ENCODE peak calls at places on chromosomes 4 and X, in nine cellular contexts. M is pancreas; Z is ovary; X is stomach; R is AG04450; T is lower lobe of right lung; E is aorta; I is effector memory CD4-positive, alpha-beta T cell; O is T-helper 17 cell. P is an unnamed sample. For H3K9me3, the result is how much of the 10 kb centered on the place peaks cover.

GRCh38 chrX:103663921-103664320 is 22.6 kb downstream of the MORF4L2 start:
- DNase-seq in M (no peak), Z (no peak), X (no peak), R (no peak), T (no peak), E (no peak), I (no peak), O (no peak), P (no peak)

GRCh38 chrX:118974088-118974907 is at the start of gene LONRF3:
- DNase-seq in M (peak), Z (peak), X (peak), R (no peak), T (peak), E (peak), I (peak), O (peak), P (peak)

GRCh38 chr4:20773144-20773997 is 73.1 kb downstream of the PACRGL start:
- DNase-seq in M (peak), Z (peak), X (peak), R (peak), T (peak), E (no peak), I (no peak), O (no peak), P (no peak)

GRCh38 chr4:141668200-141668599 is 31.8 kb downstream of the IL15 start:
- DNase-seq in M (no peak), Z (no peak), X (no peak), R (no peak), T (no peak), E (no peak), I (no peak), O (no peak), P (peak)

GRCh38 chr4:23930750-23931488 is 41.1 kb upstream of the PPARGC1A start:
- DNase-seq in M (peak), Z (no peak), X (peak), R (no peak), T (peak), E (peak), I (no peak), O (no peak), P (no peak)

GRCh38 chr4:77451530-77451929 is 154.1 kb upstream of the CXCL13 start:
- DNase-seq in M (no peak), Z (no peak), X (no peak), R (no peak), T (no peak), E (no peak), I (no peak), O (no peak), P (no peak)

GRCh38 chrX:103211012-103211715 is 3.7 kb upstream of the BEX4 start:
- DNase-seq in M (peak), Z (no peak), X (peak), R (no peak), T (no peak), E (peak), I (peak), O (no peak), P (peak)

GRCh38 chrX:113001836-113002235 is 161.2 kb upstream of the AMOT start:
- DNase-seq in M (no peak), Z (no peak), X (no peak), R (no peak), T (no peak), E (no peak), I (no peak), O (no peak), P (no peak)

GRCh38 chr4:167274346-167274745 is 40.1 kb upstream of the SPOCK3 start:
- DNase-seq in M (no peak), Z (no peak), X (no peak), R (no peak), T (no peak), E (no peak), I (no peak), O (no peak), P (no peak)

GRCh38 chr4:59956366-59956765 is 1243.8 kb upstream of the ADGRL3 start:
- DNase-seq in M (no peak), Z (no peak), X (no peak), R (no peak), T (no peak), E (no peak), I (no peak), O (no peak), P (no peak)

GRCh38 chr4:39469429-39470077 is 10.7 kb downstream of the LIAS start:
- DNase-seq in M (peak), Z (no peak), X (no peak), R (peak), T (no peak), E (no peak), I (no peak), O (no peak), P (peak)

GRCh38 chr4:187128226-187128625 is 404.6 kb upstream of the FAT1 start:
- DNase-seq in M (no peak), Z (no peak), X (no peak), R (no peak), T (no peak), E (no peak), I (no peak), O (no peak), P (no peak)

GRCh38 chr4:24693636-24694035 is 101.7 kb upstream of the SOD3 start:
- DNase-seq in M (no peak), Z (no peak), X (no peak), R (no peak), T (no peak), E (no peak), I (no peak), O (no peak), P (no peak)

GRCh38 chrX:22134681-22135080 is 102.6 kb downstream of the PHEX start:
- DNase-seq in M (no peak), Z (no peak), X (no peak), R (peak), T (no peak), E (no peak), I (no peak), O (no peak), P (peak)

GRCh38 chrX:123188081-123188480 is 4.0 kb downstream of the GRIA3 start:
- DNase-seq in M (no peak), Z (no peak), X (no peak), R (no peak), T (no peak), E (no peak), I (no peak), O (no peak), P (no peak)

GRCh38 chrX:114583646-114584433 is at the start of gene HTR2C:
- DNase-seq in M (no peak), Z (no peak), X (no peak), R (no peak), T (no peak), E (peak), I (no peak), O (no peak), P (peak)

GRCh38 chr4:109378511-109378910 is 55.1 kb upstream of the SEC24B start:
- DNase-seq in M (no peak), Z (no peak), X (no peak), R (no peak), T (no peak), E (no peak), I (no peak), O (no peak), P (no peak)

GRCh38 chr4:61528595-61528994 is 328.5 kb downstream of the ADGRL3 start:
- DNase-seq in M (no peak), Z (no peak), X (no peak), R (no peak), T (no peak), E (no peak), I (no peak), O (no peak), P (no peak)

GRCh38 chrX:10906861-10907260 is 204.3 kb upstream of the HCCS start:
- DNase-seq in M (no peak), Z (no peak), X (no peak), R (no peak), T (no peak), E (no peak), I (no peak), O (no peak), P (no peak)

GRCh38 chr4:54696649-54697048 is 38.9 kb downstream of the KIT start:
- DNase-seq in M (no peak), Z (no peak), X (no peak), R (no peak), T (no peak), E (no peak), I (no peak), O (no peak), P (no peak)

GRCh38 chrX:10190367-10190766 is 33.6 kb downstream of the CLCN4 start:
- DNase-seq in M (no peak), Z (no peak), X (no peak), R (peak), T (no peak), E (no peak), I (no peak), O (no peak), P (peak)

GRCh38 chrX:49192722-49193328 is 6.7 kb upstream of the PRICKLE3 start:
- DNase-seq in M (peak), Z (no peak), X (no peak), R (no peak), T (no peak), E (no peak), I (no peak), O (no peak), P (no peak)

GRCh38 chr4:145553375-145553774 is 65.8 kb upstream of the MMAA start:
- DNase-seq in M (no peak), Z (no peak), X (no peak), R (no peak), T (no peak), E (no peak), I (no peak), O (no peak), P (no peak)

GRCh38 chr4:140611854-140612253 is 43.1 kb upstream of the UCP1 start:
- DNase-seq in M (no peak), Z (no peak), X (no peak), R (no peak), T (no peak), E (no peak), I (no peak), O (no peak), P (peak)

GRCh38 chrX:148135738-148136137 is 154.6 kb downstream of the FMR1NB start:
- DNase-seq in M (no peak), Z (no peak), X (no peak), R (no peak), T (no peak), E (no peak), I (no peak), O (no peak), P (no peak)

GRCh38 chrX:17700976-17701375 is 36.3 kb upstream of the SCML1 start:
- DNase-seq in M (no peak), Z (no peak), X (no peak), R (no peak), T (no peak), E (no peak), I (no peak), O (no peak), P (no peak)

DNA sequence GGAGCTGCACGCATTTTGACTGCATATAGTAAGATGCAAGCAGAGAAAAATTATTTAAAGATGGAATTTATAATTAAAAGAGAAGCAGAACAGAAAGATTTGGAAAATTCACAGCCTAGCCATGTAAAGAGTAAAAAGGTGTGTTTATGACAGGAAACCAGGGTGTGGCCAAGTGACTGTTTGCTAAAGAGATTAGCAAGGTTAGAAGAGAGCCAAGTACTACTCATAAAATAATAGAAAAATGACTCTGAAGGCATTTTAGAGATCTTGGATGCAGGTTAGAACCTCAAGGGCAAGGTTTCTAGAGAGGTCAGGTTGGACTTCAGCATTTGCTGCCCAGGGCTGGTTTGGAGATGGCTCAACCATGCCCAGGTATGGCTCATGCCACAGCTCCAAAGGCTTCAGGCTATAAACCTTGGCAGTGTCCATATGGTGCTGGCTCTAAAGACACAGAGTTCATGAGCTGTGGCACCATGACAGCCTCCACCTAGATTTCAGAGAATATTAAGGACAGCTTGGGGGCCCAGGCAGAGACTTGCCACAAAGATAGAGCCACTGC is 40.6 kb upstream of the ADGRA3 start:
- DNase-seq in M (no peak), Z (no peak), X (no peak), R (no peak), T (no peak), E (no peak), I (no peak), O (no peak), P (no peak)
- H3K9me3 ChIP-seq in M (under half), Z (under half), X (under half), R (under half), T (under half), E (under half), I (under half), O (under half), P (under half)

DNA sequence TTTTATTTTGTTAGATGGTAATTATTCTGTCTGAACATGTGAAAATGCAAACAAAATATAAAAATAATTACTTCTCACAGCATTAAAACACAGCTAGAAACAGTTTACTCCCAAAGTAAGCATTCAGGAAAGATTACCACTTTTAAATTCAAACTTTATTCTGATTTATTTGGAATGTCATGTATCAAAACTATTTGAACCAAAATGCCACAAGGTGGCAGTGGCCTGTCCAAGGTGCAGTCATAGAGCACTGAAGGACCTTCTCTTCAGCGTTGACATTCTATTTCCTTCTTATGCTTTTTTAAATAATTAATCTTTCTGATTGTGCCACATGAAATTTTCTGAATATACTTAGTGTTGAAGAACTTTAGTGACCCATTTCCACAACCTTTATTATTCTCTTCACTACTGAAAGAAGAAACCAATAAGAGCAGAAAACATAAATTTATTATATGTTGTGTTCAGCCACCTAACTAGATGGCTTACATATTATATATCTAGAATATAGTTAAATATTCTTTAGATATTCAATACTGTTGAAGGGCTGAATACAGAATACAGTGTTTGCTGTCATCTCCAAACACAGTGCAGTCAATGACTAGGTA is 283.6 kb downstream of the CFAP299 start:
- DNase-seq in M (no peak), Z (no peak), X (no peak), R (no peak), T (no peak), E (no peak), I (no peak), O (no peak), P (no peak)
- H3K9me3 ChIP-seq in M (under half), Z (under half), X (under half), R (under half), T (under half), E (under half), I (under half), O (under half), P (under half)

GRCh38 chrX:53445977-53446376 is 11.8 kb upstream of the HSD17B10 start:
- DNase-seq in M (no peak), Z (no peak), X (peak), R (no peak), T (peak), E (no peak), I (no peak), O (peak), P (peak)
- H3K9me3 ChIP-seq in M (under half), Z (under half), X (under half), R (under half), T (under half), E (under half), I (under half), O (under half), P (under half)

GRCh38 chrX:150087612-150088011 is 149.3 kb upstream of the EOLA2 start:
- DNase-seq in M (no peak), Z (no peak), X (no peak), R (no peak), T (no peak), E (no peak), I (no peak), O (no peak), P (no peak)
- H3K9me3 ChIP-seq in M (under half), Z (under half), X (under half), R (under half), T (under half), E (under half), I (under half), O (under half), P (under half)

GRCh38 chrX:153794897-153795816 is 689 bp downstream of the SSR4 start:
- DNase-seq in M (peak), Z (no peak), X (no peak), R (no peak), T (peak), E (no peak), I (no peak), O (no peak), P (no peak)

GRCh38 chrX:153792368-153792767 is 1.8 kb downstream of the IDH3G start:
- DNase-seq in M (no peak), Z (no peak), X (no peak), R (no peak), T (no peak), E (no peak), I (no peak), O (no peak), P (no peak)

GRCh38 chrX:153791104-153791852 is 2.9 kb downstream of the IDH3G start:
- DNase-seq in M (no peak), Z (no peak), X (no peak), R (no peak), T (no peak), E (no peak), I (no peak), O (no peak), P (no peak)

GRCh38 chrX:153793291-153793690 is 884 bp downstream of the IDH3G start:
- DNase-seq in M (no peak), Z (no peak), X (no peak), R (no peak), T (no peak), E (no peak), I (no peak), O (no peak), P (no peak)

DNA sequence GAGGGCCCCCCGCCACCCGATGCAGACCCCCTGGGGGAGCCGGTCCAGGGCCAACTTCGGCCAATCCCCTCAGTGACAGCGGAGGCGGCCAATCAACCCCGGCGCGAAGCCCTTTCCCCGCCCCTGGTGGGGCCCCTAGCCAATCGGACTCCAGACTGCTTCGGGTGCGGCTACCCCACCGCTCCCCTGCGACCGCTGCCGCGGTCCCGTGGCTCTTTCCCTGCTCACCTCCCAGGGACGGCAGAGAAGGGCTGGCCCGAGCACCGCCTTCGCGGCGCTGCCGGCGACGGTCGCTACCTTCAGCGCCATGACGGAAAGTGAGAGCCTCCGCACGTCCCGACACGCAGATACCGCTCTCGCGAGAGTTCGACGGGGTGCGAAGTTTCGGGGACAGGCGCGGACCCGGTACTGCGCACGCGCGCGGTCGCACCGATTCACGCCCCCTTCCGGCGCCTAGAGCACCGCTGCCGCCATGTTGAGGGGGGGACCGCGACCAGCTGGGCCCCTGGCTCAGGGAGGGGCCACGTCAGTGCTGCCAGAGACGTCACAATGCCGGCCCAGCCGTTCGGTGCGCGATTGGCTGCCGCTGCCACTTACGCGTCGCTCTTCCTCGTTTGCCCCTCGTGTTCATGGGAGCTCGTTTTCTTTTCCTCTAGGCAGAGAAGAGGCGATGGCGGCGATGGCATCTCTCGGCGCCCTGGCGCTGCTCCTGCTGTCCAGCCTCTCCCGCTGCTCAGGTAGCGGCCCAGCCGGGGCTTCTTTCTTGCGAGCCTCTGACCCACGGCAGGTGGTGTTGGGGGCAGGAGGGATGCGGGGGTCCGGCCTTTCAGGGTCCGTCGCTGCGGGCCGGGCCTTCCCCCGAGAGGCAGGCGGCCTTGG is at the start of the genes IDH3G and SSR4:
- DNase-seq in M (peak), Z (peak), X (peak), R (peak), T (peak), E (peak), I (peak), O (peak), P (peak)
- H3K9me3 ChIP-seq in M (under half), Z (under half), X (under half), R (under half), T (under half), E (under half), I (under half), O (under half), P (under half)

GRCh38 chr4:174058846-174059245 is 224.6 kb downstream of the FBXO8 start:
- DNase-seq in M (no peak), Z (no peak), X (no peak), R (no peak), T (no peak), E (no peak), I (no peak), O (no peak), P (no peak)

GRCh38 chr4:174061026-174061425 is 222.4 kb downstream of the FBXO8 start:
- DNase-seq in M (no peak), Z (no peak), X (no peak), R (no peak), T (no peak), E (no peak), I (no peak), O (no peak), P (no peak)

GRCh38 chr4:174053895-174054294 is 229.6 kb downstream of the FBXO8 start:
- DNase-seq in M (no peak), Z (no peak), X (no peak), R (no peak), T (no peak), E (no peak), I (no peak), O (no peak), P (no peak)

GRCh38 chr4:174056959-174057358 is 226.5 kb downstream of the FBXO8 start:
- DNase-seq in M (no peak), Z (no peak), X (no peak), R (no peak), T (no peak), E (no peak), I (no peak), O (no peak), P (no peak)

GRCh38 chr4:174055344-174055743 is 228.1 kb downstream of the FBXO8 start:
- DNase-seq in M (no peak), Z (no peak), X (no peak), R (no peak), T (no peak), E (no peak), I (no peak), O (no peak), P (no peak)
- H3K9me3 ChIP-seq in M (under half), Z (under half), X (under half), R (under half), T (under half), E (under half), I (under half), O (under half), P (under half)